ENCODE peak calls at places on chromosome 20, in nine cellular contexts. C, W, J, Q, B, H, X, E and Z are unnamed samples.

GRCh38 chr20:9051508-9051907 is 17.4 kb upstream of the PLCB4 start:
- DNase-seq in J (no peak), H (no peak), C (no peak), W (no peak), E (peak), X (peak), B (no peak), Q (peak), Z (no peak)

GRCh38 chr20:53142225-53142624 is 170.1 kb downstream of the TSHZ2 start:
- DNase-seq in W (no peak), J (no peak), H (no peak), E (no peak), B (no peak), C (no peak), Q (no peak), X (no peak), Z (no peak)

GRCh38 chr20:17735206-17735804 is 35.5 kb downstream of the BANF2 start:
- DNase-seq in E (peak), J (no peak), W (no peak), B (no peak), C (no peak), H (no peak), X (peak), Q (peak), Z (no peak)

GRCh38 chr20:48609491-48609978 is 218.3 kb downstream of the PREX1 start:
- DNase-seq in C (no peak), Q (no peak), E (no peak), B (peak), J (no peak), W (no peak), H (no peak), X (no peak), Z (no peak)

GRCh38 chr20:9884666-9885065 is 45.8 kb upstream of the PAK5 start:
- DNase-seq in X (no peak), E (no peak), C (no peak), Q (no peak), H (no peak), W (no peak), J (no peak), B (no peak), Z (no peak)

GRCh38 chr20:2889209-2889608 is 15.9 kb downstream of the PTPRA start:
- DNase-seq in B (no peak), H (no peak), X (no peak), J (no peak), E (no peak), Q (peak), W (no peak), C (no peak), Z (no peak)

GRCh38 chr20:36107881-36108280 is 46.7 kb upstream of the EPB41L1 start:
- DNase-seq in C (no peak), X (no peak), E (no peak), J (no peak), W (no peak), H (no peak), Q (no peak), B (no peak), Z (no peak)

GRCh38 chr20:25544760-25545159 is 40.6 kb downstream of the NINL start:
- DNase-seq in C (no peak), Q (no peak), J (no peak), W (no peak), B (no peak), E (no peak), X (no peak), H (no peak), Z (no peak)

GRCh38 chr20:17403496-17403895 is 127.7 kb downstream of the BFSP1 start:
- DNase-seq in E (peak), B (no peak), H (no peak), C (no peak), Q (no peak), J (no peak), W (no peak), X (no peak), Z (no peak)

DNA sequence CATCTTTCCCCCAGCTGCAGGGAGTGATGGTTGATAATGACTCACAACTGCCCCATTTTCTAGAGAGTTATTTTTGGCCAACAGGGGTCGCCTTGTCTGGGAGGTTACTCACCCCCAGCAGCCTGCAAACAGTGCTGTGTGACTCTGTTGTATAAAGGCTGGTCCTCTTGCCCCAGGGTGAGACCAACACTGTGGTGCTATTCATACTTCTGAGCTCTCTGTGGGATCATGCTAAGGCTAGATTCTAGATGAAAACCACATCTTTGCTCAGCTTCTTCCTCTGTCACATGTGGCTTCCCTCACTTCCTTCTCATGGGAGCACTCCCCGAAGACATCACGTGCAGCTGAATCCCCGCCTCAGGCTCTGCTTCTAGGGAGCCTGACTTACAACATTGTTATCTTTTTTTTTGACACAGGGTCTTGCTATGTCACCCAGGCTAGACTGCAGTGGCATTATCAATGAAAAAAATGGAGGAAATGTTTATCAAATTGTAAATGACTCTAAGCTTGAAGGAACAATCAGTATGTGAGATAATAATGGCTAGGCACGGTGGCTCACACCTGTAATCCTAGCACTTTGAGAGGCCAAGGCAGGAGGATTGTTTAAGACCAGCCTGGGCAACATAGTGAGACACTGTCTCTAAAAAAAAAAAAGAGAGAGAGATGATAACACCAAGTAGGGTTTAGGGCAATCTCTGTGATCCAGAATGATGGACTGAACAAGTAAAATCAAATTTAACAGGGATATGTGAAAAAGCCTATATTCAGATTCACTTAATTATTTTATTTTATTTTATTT is 55.7 kb upstream of the SLC23A2 start:
- DNase-seq in Q (peak), B (peak), J (peak), W (no peak), E (no peak), X (peak), H (peak), C (peak), Z (no peak)
- TF ChIP-seq CTCF in Q (peak), B (peak), J (peak), W (no peak), E (no peak), X (peak), H (peak), C (peak), Z (no peak)

DNA sequence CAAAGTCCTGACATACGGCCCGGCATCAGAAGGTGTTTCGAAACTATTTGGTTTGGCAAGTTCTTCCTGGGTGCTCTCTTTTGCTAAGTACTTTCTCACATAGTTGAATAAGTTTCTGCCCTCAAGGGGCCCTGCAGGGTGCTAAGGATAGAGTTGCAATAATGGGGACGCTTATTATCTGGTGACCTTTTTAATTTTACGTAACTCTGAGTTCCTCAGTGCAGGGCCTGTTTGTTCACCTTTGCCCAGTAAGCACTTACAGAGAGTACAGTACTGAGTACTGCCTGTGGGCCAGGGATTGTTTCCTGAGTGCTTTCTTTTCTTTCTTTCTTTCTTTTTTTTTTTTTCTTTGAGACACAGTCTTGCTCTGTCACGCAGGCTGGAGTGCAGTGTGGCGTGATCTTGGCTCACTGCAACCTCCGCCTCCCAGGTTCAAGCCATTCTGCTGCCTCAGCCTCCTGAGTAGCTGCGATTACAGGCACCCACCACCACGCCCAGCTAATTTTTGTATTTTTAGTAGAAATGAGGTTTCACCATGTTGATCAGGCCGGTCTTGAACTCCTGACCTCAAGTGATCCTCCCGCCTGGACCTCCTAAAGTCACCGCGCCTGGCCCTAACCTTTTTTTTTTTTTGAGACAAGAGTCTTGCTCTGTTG is 4.5 kb upstream of the PXMP4 start:
- DNase-seq in B (no peak), Q (peak), E (no peak), J (no peak), H (no peak), C (no peak), X (peak), W (no peak), Z (no peak)
- TF ChIP-seq CTCF in B (no peak), Q (no peak), E (no peak), J (no peak), H (no peak), C (no peak), X (no peak), W (no peak), Z (no peak)

GRCh38 chr20:63177785-63178444 is 38.0 kb downstream of the YTHDF1 start:
- DNase-seq in C (peak), X (no peak), J (no peak), B (no peak), E (no peak), H (no peak), W (peak), Q (peak), Z (no peak)

GRCh38 chr20:63176448-63177133 is 39.3 kb downstream of the YTHDF1 start:
- DNase-seq in X (no peak), B (no peak), W (peak), H (no peak), Q (no peak), C (peak), E (no peak), J (no peak), Z (no peak)

GRCh38 chr20:63178445-63178818 is 37.5 kb downstream of the YTHDF1 start:
- DNase-seq in X (no peak), E (no peak), J (no peak), Q (no peak), C (peak), B (peak), W (peak), H (no peak), Z (no peak)

GRCh38 chr20:63176035-63176434 is 39.9 kb downstream of the YTHDF1 start:
- DNase-seq in W (peak), C (peak), E (peak), Q (no peak), X (no peak), H (no peak), B (no peak), J (no peak), Z (no peak)

GRCh38 chr20:63177134-63177784 is 38.7 kb downstream of the YTHDF1 start:
- DNase-seq in W (peak), E (peak), B (no peak), J (no peak), C (peak), H (no peak), Q (peak), X (no peak), Z (no peak)
- TF ChIP-seq CTCF in W (no peak), E (no peak), B (no peak), J (no peak), C (peak), H (no peak), Q (no peak), X (no peak), Z (no peak)

GRCh38 chr20:38731738-38732113 is 7.4 kb downstream of the SLC32A1 start:
- DNase-seq in W (no peak), E (no peak), Q (no peak), X (no peak), C (no peak), B (no peak), H (no peak), J (no peak), Z (no peak)
- TF ChIP-seq CTCF in W (no peak), E (no peak), Q (no peak), X (no peak), C (no peak), B (no peak), H (no peak), J (no peak), Z (no peak)

GRCh38 chr20:50224553-50225255 is 34.1 kb downstream of the CEBPB start:
- DNase-seq in W (no peak), H (no peak), B (no peak), Q (no peak), J (no peak), C (peak), E (peak), X (peak), Z (no peak)
- TF ChIP-seq CTCF in W (no peak), H (no peak), B (no peak), Q (no peak), J (no peak), C (peak), E (no peak), X (peak), Z (no peak)

GRCh38 chr20:41848180-41848579 is 230.0 kb upstream of the CHD6 start:
- DNase-seq in W (no peak), H (no peak), X (no peak), Q (no peak), E (no peak), J (no peak), C (no peak), B (no peak), Z (no peak)
- TF ChIP-seq CTCF in W (peak), H (no peak), X (no peak), Q (no peak), E (peak), J (no peak), C (peak), B (no peak), Z (no peak)

GRCh38 chr20:20462185-20462584 is 94.3 kb downstream of the INSM1 start:
- DNase-seq in C (no peak), B (no peak), X (no peak), E (no peak), W (no peak), Q (no peak), J (no peak), H (no peak), Z (no peak)
- TF ChIP-seq CTCF in C (no peak), B (no peak), X (no peak), E (no peak), W (no peak), Q (no peak), J (no peak), H (no peak), Z (no peak)

DNA sequence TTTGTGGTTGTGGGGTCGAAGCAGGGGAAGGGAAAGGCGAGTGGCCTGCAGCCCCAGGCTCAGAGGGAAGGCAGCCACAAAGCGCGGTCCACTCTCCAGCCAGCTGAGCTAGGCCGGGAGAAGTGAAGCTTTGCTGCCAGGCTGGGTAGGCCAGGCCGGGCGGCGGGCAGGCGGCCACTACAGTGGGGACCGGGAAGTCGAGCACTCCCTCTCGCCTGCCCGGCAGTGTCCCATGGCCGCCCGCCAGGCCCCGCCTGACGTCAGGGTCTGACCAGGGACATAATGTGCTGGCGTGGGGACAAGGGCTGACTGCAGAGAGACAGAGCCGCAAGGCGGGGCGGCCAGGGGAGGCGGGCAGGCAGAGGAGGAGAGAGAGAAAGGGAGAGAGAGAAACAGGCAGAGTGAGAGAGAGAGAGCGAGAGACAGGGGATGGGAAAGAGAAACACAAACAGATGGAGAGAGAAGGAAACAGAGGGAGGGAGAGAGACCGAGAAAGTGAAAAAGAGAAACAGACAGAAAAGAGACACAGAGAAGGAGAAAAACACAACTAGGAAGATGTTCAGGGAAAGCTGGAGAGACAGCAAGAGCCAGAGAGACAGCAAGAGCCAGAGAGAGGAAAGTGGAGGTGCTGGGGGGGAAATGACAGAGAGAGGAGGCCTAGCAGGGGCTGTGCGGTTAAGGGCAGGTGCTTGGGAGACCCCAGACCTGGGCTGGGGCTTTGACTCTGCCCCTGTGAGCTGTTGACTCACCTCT is 94.5 kb upstream of the PTPN1 start:
- DNase-seq in Q (peak), W (peak), E (peak), X (peak), J (no peak), B (no peak), H (no peak), C (peak), Z (peak)
- TF ChIP-seq CTCF in Q (no peak), W (no peak), E (no peak), X (no peak), J (no peak), B (no peak), H (no peak), C (no peak), Z (no peak)

DNA sequence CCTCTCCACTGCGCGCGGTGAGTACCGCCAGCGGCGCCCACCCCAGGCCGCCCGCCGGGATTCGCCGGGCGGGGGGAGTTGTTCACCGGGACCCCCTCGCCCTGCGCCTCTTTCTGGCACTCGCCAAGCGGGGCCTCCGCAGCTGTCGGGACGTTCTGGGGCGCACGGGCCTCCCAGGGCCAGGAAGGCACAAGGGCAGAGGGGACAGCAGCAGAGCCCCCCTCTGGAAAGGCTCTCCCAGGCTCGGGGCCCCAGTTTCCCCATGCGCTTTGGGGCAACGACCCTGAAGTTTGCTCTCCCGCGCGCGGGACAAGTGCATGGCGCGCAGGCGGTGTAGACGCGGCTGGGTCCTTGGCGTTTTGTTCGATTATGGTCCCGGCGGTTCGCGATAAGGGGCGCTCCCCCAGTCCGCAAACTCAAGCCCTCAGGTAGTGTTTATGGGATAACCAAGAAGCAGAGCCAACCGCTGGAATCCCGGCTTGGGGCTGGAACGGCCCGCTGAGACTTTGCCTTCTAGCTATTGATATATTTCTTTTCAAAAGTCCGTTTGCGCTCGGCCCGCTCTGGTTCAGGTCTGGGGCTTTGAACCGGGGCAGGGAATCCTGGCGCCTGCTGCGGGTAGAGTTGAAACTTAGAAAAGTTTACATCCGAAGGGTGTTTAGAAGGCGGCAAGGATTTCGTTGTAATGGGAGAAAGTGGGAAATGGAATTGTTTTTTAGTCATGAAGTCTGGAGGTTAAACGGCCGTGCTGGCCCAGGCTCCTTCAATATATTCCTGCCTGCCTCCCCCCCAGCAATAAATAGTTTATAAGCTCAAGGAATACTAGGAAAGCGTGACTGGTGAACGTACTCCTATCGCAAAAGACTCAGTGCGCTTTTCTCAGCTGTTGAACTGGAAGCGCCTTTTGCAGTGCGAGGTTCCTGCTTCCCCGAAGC is 595 bp downstream of the EYA2 start:
- DNase-seq in E (peak), X (peak), H (no peak), J (no peak), W (peak), Q (peak), B (no peak), C (peak), Z (no peak)
- TF ChIP-seq CTCF in E (no peak), X (no peak), H (no peak), J (no peak), W (no peak), Q (no peak), B (no peak), C (no peak), Z (no peak)

DNA sequence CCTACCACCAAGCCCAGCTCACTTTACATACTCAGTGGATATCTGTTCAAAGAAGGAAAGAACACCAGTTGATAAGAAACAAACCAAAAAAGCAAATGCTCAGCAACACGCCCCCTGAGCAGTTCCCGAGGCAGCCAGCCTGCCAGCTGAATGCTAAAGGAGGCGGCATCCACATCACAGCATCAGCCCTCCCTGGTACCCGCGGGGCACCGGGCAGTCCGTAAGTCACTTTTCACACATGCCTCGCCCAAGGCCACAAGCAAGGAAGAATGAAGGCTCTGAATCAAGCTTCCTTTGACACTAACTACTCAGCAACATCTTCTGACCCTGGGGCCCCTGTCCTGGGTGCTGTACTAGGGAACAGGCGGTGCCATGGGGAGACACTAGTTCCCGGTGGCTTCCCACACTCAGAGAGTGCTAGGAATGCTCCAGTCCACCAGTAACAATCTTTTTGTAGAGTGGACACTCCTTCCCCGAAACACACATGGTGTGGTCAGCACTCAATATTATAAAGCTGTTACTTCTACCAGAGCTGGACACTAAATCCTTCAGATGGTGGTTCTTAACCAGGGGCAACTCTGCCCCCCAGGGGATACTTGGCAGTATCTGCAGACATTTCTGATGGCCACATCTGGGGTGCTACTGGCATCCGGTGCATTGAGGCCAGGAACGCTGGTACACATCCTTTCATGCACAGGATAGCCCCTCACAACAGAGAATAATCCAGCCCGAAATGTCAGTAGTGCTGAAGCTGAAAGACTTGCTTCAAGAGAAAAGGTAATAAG is 124.6 kb downstream of the NFATC2 start:
- DNase-seq in X (no peak), W (no peak), Q (no peak), H (peak), E (no peak), C (no peak), J (no peak), B (peak), Z (no peak)
- TF ChIP-seq CTCF in X (no peak), W (no peak), Q (no peak), H (no peak), E (no peak), C (no peak), J (no peak), B (no peak), Z (no peak)